ENCODE peak calls at places on chromosomes 3 and 15, in six cellular contexts. R is ELF-1; Q is Calu3; K is stimulated activated CD4-positive, alpha-beta T cell treated with anti-CD3 and anti-CD28 coated beads, Interleukin-12 subunit alpha, Interleukin-12 subunit beta, amount 100 ng/mL, for 48 hours; X is nephron progenitor cell; A is lower leg skin. Z is an unnamed sample.
A peak's percentile ranks its signal among the peaks of the same experiment; 100 is the strongest.

GRCh38 chr3:46083956-46084355 is 56.7 kb upstream of the XCR1 start:
- DNase-seq in A (no peak), X (no peak), Q (no peak), R (no peak), K (no peak), Z (no peak)

GRCh38 chr3:185332026-185332735 is 30.8 kb upstream of the MAP3K13 start:
- DNase-seq in K (no peak), A (no peak), R (no peak), X (no peak), Q (no peak), Z (no peak)

GRCh38 chr15:58515807-58516206 is 84.0 kb downstream of the LIPC start:
- DNase-seq in K (no peak), R (no peak), A (no peak), Q (no peak), X (no peak), Z (peak; percentile 14)

GRCh38 chr3:49029563-49029884 is 326 bp upstream of the IMPDH2 start:
- DNase-seq in X (no peak), K (no peak), R (no peak), Q (no peak), A (no peak), Z (no peak)

GRCh38 chr15:96334705-96335428 is 4.4 kb downstream of the NR2F2 start:
- DNase-seq in A (no peak), X (no peak), R (no peak), K (no peak), Q (no peak), Z (no peak)

GRCh38 chr15:70569139-70569717 is 194.1 kb downstream of the UACA start:
- DNase-seq in X (no peak), A (no peak), K (no peak), Q (peak; percentile 61), R (no peak), Z (peak; percentile 53)

GRCh38 chr3:134471521-134472193 is 14.1 kb downstream of the ANAPC13 start:
- DNase-seq in K (no peak), R (no peak), A (no peak), X (no peak), Q (peak; percentile 51), Z (no peak)

GRCh38 chr3:160544837-160545236 is 20.5 kb downstream of the KPNA4 start:
- DNase-seq in A (no peak), K (no peak), X (no peak), Q (no peak), R (no peak), Z (no peak)

GRCh38 chr15:61682891-61683500 is 377.3 kb downstream of the VPS13C start:
- DNase-seq in X (no peak), R (no peak), A (no peak), K (no peak), Q (no peak), Z (no peak)

GRCh38 chr15:25207369-25207768 is 231.5 kb downstream of the UBE3A start:
- DNase-seq in A (no peak), X (no peak), R (no peak), K (no peak), Q (no peak), Z (no peak)

GRCh38 chr15:69854521-69855171 is 243.1 kb downstream of the TLE3 start:
- DNase-seq in X (no peak), A (no peak), R (peak; percentile 33), K (no peak), Q (no peak), Z (peak; percentile 78)

GRCh38 chr3:127990461-127990860 is 61.8 kb upstream of the SEC61A1 start:
- DNase-seq in A (no peak), R (no peak), K (no peak), Q (no peak), X (no peak), Z (no peak)

GRCh38 chr3:35780800-35781199 is 141.5 kb downstream of the ARPP21 start:
- DNase-seq in Q (no peak), A (no peak), R (no peak), X (no peak), K (no peak), Z (no peak)

GRCh38 chr3:38003371-38003816 is 12.8 kb downstream of the VILL start:
- DNase-seq in Q (peak; percentile 69), K (peak; percentile 67), R (peak; percentile 87), X (peak; percentile 85), A (no peak), Z (peak; percentile 89)

GRCh38 chr3:16790432-16791379 is 94.0 kb upstream of the PLCL2 start:
- DNase-seq in K (no peak), Q (no peak), X (no peak), R (no peak), A (no peak), Z (no peak)

GRCh38 chr3:170896781-170897180 is 11.7 kb downstream of the EIF5A2 start:
- DNase-seq in Q (no peak), A (no peak), X (no peak), R (no peak), K (no peak), Z (no peak)

GRCh38 chr3:50447290-50447840 is 56.1 kb downstream of the CACNA2D2 start:
- DNase-seq in R (no peak), Q (no peak), K (no peak), X (no peak), A (no peak), Z (no peak)

GRCh38 chr15:91100561-91101355 is 701 bp downstream of the SV2B start:
- DNase-seq in K (no peak), Q (no peak), R (no peak), A (no peak), X (peak; percentile 11), Z (no peak)

GRCh38 chr3:24496529-24497482 is 2.2 kb upstream of the THRB start:
- DNase-seq in X (peak; percentile 64), K (no peak), A (peak; percentile 55), Q (peak; percentile 90), R (peak; percentile 84), Z (peak; percentile 89)

GRCh38 chr3:1848935-1849334 is 249.7 kb upstream of the CNTN4 start:
- DNase-seq in Q (no peak), R (no peak), X (no peak), A (no peak), K (no peak), Z (no peak)

GRCh38 chr3:38084019-38084968 is 45.3 kb downstream of the DLEC1 start:
- DNase-seq in R (peak; percentile 61), Q (peak; percentile 26), A (no peak), K (no peak), X (peak; percentile 27), Z (peak; percentile 60)

GRCh38 chr3:47283596-47284364 is 1.0 kb downstream of the KLHL18 start:
- DNase-seq in A (no peak), Q (peak; percentile 29), X (peak; percentile 18), R (peak; percentile 47), K (peak; percentile 35), Z (no peak)

GRCh38 chr3:24682141-24682547 is 187.5 kb upstream of the THRB start:
- DNase-seq in X (no peak), A (no peak), Q (no peak), R (no peak), K (no peak), Z (peak; percentile 62)

GRCh38 chr3:104606812-104607211 is 759.9 kb upstream of the ALCAM start:
- DNase-seq in X (no peak), K (no peak), A (no peak), R (no peak), Q (no peak), Z (no peak)

GRCh38 chr3:123089611-123090301 is 22.9 kb downstream of the PDIA5 start:
- DNase-seq in X (no peak), R (no peak), Q (no peak), K (no peak), A (no peak), Z (peak; percentile 43)

GRCh38 chr3:134650431-134651346 is at the start of gene KY:
- DNase-seq in R (peak; percentile 77), Q (peak; percentile 67), K (no peak), A (peak; percentile 17), X (peak; percentile 77), Z (peak; percentile 86)

GRCh38 chr3:45027406-45027805 is 1.3 kb downstream of the CLEC3B start:
- DNase-seq in A (no peak), Q (no peak), R (no peak), K (no peak), X (no peak), Z (no peak)

GRCh38 chr3:13414040-13414729 is 5.9 kb downstream of the NUP210 start:
- DNase-seq in Q (peak; percentile 14), X (no peak), R (no peak), A (peak; percentile 31), K (peak; percentile 46), Z (no peak)

GRCh38 chr15:69760263-69760855 is 307.7 kb downstream of the RPLP1 start:
- DNase-seq in Q (no peak), X (no peak), R (no peak), K (no peak), A (no peak), Z (no peak)